ENCODE peak calls at places on chromosomes 1 and 21, in six cellular contexts. B is uterus, Z is body of pancreas, H is prostate gland, M is heart left ventricle, E is spleen. G is an unnamed sample.

GRCh38 chr1:192705510-192705909 is 69.6 kb downstream of the RGS13 start:
- DNase-seq in B (no peak), Z (no peak), H (no peak), M (no peak), E (no peak), G (no peak)

GRCh38 chr21:42148097-42148496 is 70.8 kb upstream of the ABCG1 start:
- DNase-seq in B (no peak), Z (no peak), H (no peak), M (no peak), E (no peak), G (no peak)

GRCh38 chr1:200379431-200379755 is 30.4 kb downstream of the ZNF281 start:
- DNase-seq in B (no peak), Z (no peak), H (no peak), M (no peak), E (no peak), G (peak)

GRCh38 chr1:212595787-212596714 is 12.5 kb upstream of the ATF3 start:
- DNase-seq in B (no peak), Z (peak), H (peak), M (no peak), E (no peak), G (peak)

GRCh38 chr1:199490804-199491527 is 536.5 kb upstream of the NR5A2 start:
- DNase-seq in B (no peak), Z (no peak), H (no peak), M (no peak), E (no peak), G (no peak)

GRCh38 chr1:87292684-87293493 is 35.8 kb upstream of the LMO4 start:
- DNase-seq in B (peak), Z (peak), H (peak), M (peak), E (no peak), G (peak)

GRCh38 chr1:155961937-155962336 is 16.4 kb downstream of the ARHGEF2 start:
- DNase-seq in B (peak), Z (no peak), H (no peak), M (peak), E (peak), G (peak)

GRCh38 chr1:185559684-185560310 is 174.4 kb upstream of the HMCN1 start:
- DNase-seq in B (no peak), Z (peak), H (peak), M (peak), E (peak), G (peak)

GRCh38 chr1:178501705-178502329 is 5.1 kb upstream of the CLEC20A start:
- DNase-seq in B (peak), Z (peak), H (peak), M (peak), E (peak), G (peak)

GRCh38 chr1:209652873-209653401 is 712 bp upstream of the LAMB3 start:
- DNase-seq in B (no peak), Z (peak), H (peak), M (peak), E (no peak), G (no peak)
- TF ChIP-seq POLR2A in B (no peak), Z (peak), H (peak), M (no peak), E (no peak), G (no peak)

GRCh38 chr1:112508242-112509004 is at the start of gene WNT2B:
- DNase-seq in B (no peak), Z (no peak), H (no peak), M (no peak), E (peak), G (no peak)
- TF ChIP-seq POLR2A in B (no peak), Z (no peak), H (no peak), M (no peak), E (no peak), G (no peak)

GRCh38 chr1:16140068-16140596 is 15.7 kb downstream of the EPHA2 start:
- DNase-seq in B (no peak), Z (no peak), H (no peak), M (no peak), E (no peak), G (no peak)
- TF ChIP-seq POLR2A in B (no peak), Z (no peak), H (no peak), M (no peak), E (no peak), G (no peak)

DNA sequence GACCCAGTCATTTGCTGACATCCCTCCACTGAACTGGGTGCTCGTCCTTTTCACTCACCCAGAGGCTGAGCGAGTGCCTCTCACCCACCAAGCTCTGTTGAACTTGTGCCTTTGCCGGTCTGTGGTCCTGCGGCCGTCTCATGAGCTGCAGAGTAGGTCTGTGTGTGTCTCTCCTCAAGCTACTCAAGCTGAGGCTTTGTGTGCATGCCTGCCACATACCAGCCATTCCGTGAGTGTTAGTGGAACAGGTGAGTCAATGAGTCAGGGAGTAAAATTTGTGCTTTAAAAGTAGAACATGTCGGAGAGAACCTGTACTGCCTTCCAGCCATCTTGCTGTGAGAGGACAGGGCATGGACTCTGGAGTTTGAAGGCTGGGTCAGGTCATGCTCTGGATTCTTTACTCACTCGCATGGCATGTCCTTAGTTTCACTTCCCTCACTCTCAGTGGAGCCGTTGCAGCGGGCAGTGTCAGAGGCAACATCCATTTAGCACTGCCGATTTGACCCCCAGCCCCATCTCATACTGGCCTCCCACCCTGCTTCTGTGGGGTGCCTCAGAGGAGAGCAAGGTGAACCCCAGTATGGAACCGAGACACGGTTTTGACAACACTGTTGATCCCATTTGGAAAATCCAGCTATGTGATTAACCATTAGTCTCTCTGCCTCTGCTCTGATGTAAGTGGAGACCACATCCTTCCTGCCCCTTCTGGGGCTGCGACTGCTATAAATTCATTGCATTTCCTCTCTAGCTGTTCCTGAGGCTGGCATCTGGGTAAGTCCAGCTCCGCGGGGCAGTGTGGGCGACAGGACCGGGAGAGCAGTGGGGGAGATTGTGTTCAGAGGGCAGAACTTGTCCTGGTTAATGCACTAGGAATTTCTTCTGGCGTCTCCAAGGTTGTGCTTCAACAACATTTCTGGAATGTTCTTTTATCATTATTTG is at the start of gene NLRP3:
- DNase-seq in B (no peak), Z (peak), H (no peak), M (peak), E (peak), G (peak)
- TF ChIP-seq POLR2A in B (no peak), Z (peak), H (no peak), M (peak), E (peak), G (peak)

DNA sequence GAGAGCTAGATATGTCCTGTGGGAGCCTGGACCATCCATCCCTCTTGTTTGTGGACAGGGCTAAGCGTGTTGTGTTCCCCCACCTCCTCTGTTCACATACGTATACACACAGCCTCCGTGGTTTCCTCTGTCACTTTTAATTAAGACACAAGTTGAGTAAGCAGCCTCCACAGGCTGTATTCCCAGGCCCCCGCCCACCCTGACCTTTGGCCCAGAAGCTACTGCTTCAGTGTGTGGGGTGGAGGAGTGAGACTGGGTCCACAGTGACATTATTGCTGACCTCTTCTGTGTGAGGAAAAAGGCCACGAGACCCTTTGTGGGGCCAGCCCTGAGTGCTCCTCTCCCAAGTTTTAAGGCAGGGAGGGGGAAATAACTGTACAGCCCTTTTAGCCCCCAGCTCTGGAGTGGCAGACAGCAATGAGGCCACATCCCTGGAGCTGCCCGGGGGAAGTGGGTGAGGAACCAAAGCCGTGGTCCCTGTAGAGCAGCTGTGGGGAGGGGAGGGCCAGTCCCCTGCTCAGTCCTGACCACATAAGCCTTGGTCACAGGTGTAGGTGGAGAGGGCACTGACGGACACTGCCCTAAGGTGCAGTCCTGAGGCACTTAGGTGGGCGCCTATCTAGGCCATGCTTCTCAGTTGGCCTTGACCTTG is 4.4 kb downstream of the ELOVL1 start:
- DNase-seq in B (no peak), Z (no peak), H (no peak), M (no peak), E (no peak), G (peak)
- TF ChIP-seq POLR2A in B (no peak), Z (no peak), H (no peak), M (no peak), E (no peak), G (peak)

GRCh38 chr1:232211149-232211548 is 418.8 kb downstream of the SIPA1L2 start:
- DNase-seq in B (no peak), Z (no peak), H (no peak), M (no peak), E (no peak), G (peak)
- TF ChIP-seq POLR2A in B (no peak), Z (no peak), H (no peak), M (no peak), E (no peak), G (no peak)

DNA sequence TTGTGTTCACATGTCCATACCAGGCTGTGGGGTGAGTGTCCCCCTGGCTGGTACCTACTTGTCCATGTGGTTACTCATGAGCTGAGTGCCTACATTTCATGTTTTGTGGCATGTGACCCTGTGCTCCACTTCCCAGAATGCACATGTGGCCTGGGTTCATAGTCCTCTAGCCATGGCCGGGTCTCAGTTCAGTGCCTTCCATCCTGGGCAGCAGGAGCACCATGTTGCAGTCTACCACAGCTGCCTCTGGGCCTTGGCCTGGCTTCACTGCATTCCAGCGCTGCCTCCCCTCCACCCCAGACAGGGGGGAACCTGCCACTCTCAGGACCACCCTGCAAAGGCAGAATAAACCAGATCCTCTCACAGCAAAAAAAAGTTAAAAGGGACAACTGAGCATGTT is 5.5 kb downstream of the CEPT1 start:
- DNase-seq in B (no peak), Z (no peak), H (no peak), M (no peak), E (no peak), G (no peak)
- TF ChIP-seq POLR2A in B (no peak), Z (no peak), H (no peak), M (no peak), E (no peak), G (no peak)

G was measured in H54.